ENCODE peak calls at places on chromosome 2, in ten cellular contexts. L is GM12865; G is cardiac fibroblast; R is HFF-Myc; W is GM03348; V is stimulated activated naive CD8-positive, alpha-beta T cell treated with anti-CD3 and anti-CD28 coated beads, Interleukin-15, Interleukin-2, amounts not matched to agents 100 U/mL and 50 U/mL, for 24 hours; Y is left colon; Z is endodermal cell; S is activated T-cell treated with anti-CD3 and anti-CD28 coated beads for 1 hour; P is activated naive CD8-positive, alpha-beta T cell treated with anti-CD3 and anti-CD28 coated beads, Interleukin-2, amount 50 U/mL, for 16 hours. T is an unnamed sample.

GRCh38 chr2:85635636-85636035 is 19.6 kb downstream of the USP39 start:
- DNase-seq in Y (no peak), W (no peak), P (no peak), V (no peak), Z (no peak), G (no peak), R (no peak), L (no peak), S (no peak), T (no peak)

GRCh38 chr2:239953418-239954061 is 71.6 kb downstream of the NDUFA10 start:
- DNase-seq in L (no peak), R (no peak), S (no peak), W (peak; percentile 65), V (no peak), Z (no peak), Y (no peak), P (no peak), G (no peak), T (no peak)

GRCh38 chr2:70368545-70368944 is 66.7 kb upstream of the FAM136A start:
- DNase-seq in Z (no peak), V (no peak), G (no peak), L (no peak), Y (no peak), R (no peak), P (no peak), W (no peak), S (no peak), T (no peak)

GRCh38 chr2:71545572-71546274 is 92.4 kb downstream of the DYSF start:
- DNase-seq in Y (peak; percentile 52), L (peak; percentile 66), S (peak; percentile 14), V (peak; percentile 51), Z (peak; percentile 90), P (peak; percentile 16), R (peak; percentile 56), W (peak; percentile 82), G (peak; percentile 74), T (peak; percentile 87)

GRCh38 chr2:111165084-111165483 is 44.4 kb downstream of the BCL2L11 start:
- DNase-seq in L (no peak), Y (no peak), G (peak; percentile 52), P (no peak), W (no peak), S (no peak), V (no peak), Z (no peak), R (no peak), T (no peak)

GRCh38 chr2:115075800-115076199 is 633.4 kb downstream of the DPP10 start:
- DNase-seq in Z (no peak), G (no peak), Y (no peak), P (no peak), S (no peak), V (no peak), R (no peak), W (no peak), L (no peak), T (no peak)

GRCh38 chr2:219460424-219460926 is 25.8 kb downstream of the SPEG start:
- DNase-seq in P (no peak), Z (peak; percentile 92), L (no peak), Y (peak; percentile 20), S (no peak), W (peak; percentile 64), R (no peak), G (peak; percentile 43), V (no peak), T (peak; percentile 74)

GRCh38 chr2:110869472-110870446 is 137.4 kb downstream of the ACOXL start:
- DNase-seq in G (peak; percentile 37), P (no peak), Z (peak; percentile 67), Y (no peak), R (peak; percentile 7), V (no peak), S (no peak), W (no peak), L (no peak), T (no peak)

GRCh38 chr2:186486651-186487647 is 889 bp downstream of the ZC3H15 start:
- DNase-seq in Z (no peak), L (peak; percentile 21), P (no peak), V (no peak), R (no peak), Y (no peak), G (peak; percentile 51), W (no peak), S (no peak), T (no peak)

GRCh38 chr2:84888401-84889276 is 7.8 kb upstream of the TRABD2A start:
- DNase-seq in G (peak; percentile 73), W (peak; percentile 42), Z (peak; percentile 37), V (peak; percentile 53), S (peak; percentile 30), Y (no peak), R (no peak), P (no peak), L (peak; percentile 83), T (no peak)

GRCh38 chr2:198883604-198884003 is 574.1 kb downstream of the SATB2 start:
- DNase-seq in W (peak; percentile 24), Z (no peak), G (peak; percentile 16), L (no peak), R (no peak), V (no peak), Y (no peak), S (no peak), P (no peak), T (no peak)

GRCh38 chr2:9984217-9984739 is 32.8 kb downstream of the GRHL1 start:
- DNase-seq in G (peak; percentile 72), W (peak; percentile 50), S (peak; percentile 6), R (no peak), Y (no peak), V (peak; percentile 18), P (no peak), Z (no peak), L (peak; percentile 59), T (peak; percentile 78)

GRCh38 chr2:189116059-189116458 is 63.5 kb downstream of the COL5A2 start:
- DNase-seq in Z (no peak), L (no peak), S (no peak), V (peak; percentile 11), W (no peak), G (no peak), P (no peak), Y (no peak), R (no peak), T (peak; percentile 5)

GRCh38 chr2:150689600-150689999 is 202.1 kb upstream of the RND3 start:
- DNase-seq in P (no peak), Z (no peak), W (peak; percentile 30), S (no peak), L (no peak), G (peak; percentile 65), Y (no peak), V (no peak), R (no peak), T (no peak)

GRCh38 chr2:37318401-37318800 is 6.2 kb downstream of the PRKD3 start:
- DNase-seq in P (no peak), G (peak; percentile 57), R (no peak), S (no peak), Z (no peak), Y (no peak), L (peak; percentile 70), V (no peak), W (peak; percentile 48), T (no peak)

GRCh38 chr2:70190086-70190412 is 770 bp downstream of the C2orf42 start:
- DNase-seq in V (peak; percentile 46), Z (peak; percentile 65), L (peak; percentile 68), Y (peak; percentile 18), R (no peak), S (peak; percentile 17), P (peak; percentile 9), W (peak; percentile 33), G (no peak), T (peak; percentile 45)

GRCh38 chr2:27496357-27497287 is at the start of gene GCKR:
- DNase-seq in G (peak; percentile 53), L (no peak), Z (no peak), Y (no peak), V (no peak), W (peak; percentile 29), S (no peak), P (no peak), R (no peak), T (no peak)

GRCh38 chr2:60527762-60528161 is 25.7 kb downstream of the BCL11A start:
- DNase-seq in R (no peak), P (no peak), G (no peak), Y (no peak), Z (no peak), S (no peak), L (no peak), V (no peak), W (no peak), T (no peak)

GRCh38 chr2:216478151-216478550 is 20.5 kb upstream of the RPL37A start:
- DNase-seq in P (no peak), Z (peak; percentile 62), G (peak; percentile 91), S (no peak), R (no peak), L (no peak), W (peak; percentile 64), Y (no peak), V (peak; percentile 42), T (no peak)

GRCh38 chr2:26438526-26438925 is 36.8 kb downstream of the DRC1 start:
- DNase-seq in Z (no peak), P (no peak), W (peak; percentile 76), R (peak; percentile 2), Y (no peak), L (no peak), S (no peak), V (no peak), G (peak; percentile 68), T (peak; percentile 13)

GRCh38 chr2:7026740-7027139 is 109.5 kb downstream of the RNF144A start:
- DNase-seq in P (no peak), G (no peak), R (no peak), V (no peak), Z (no peak), W (no peak), Y (no peak), S (no peak), L (no peak), T (no peak)

GRCh38 chr2:232418466-232419244 is 12.0 kb downstream of the ALPG start:
- DNase-seq in L (no peak), W (peak; percentile 48), S (no peak), V (peak; percentile 48), Y (peak; percentile 51), P (no peak), Z (peak; percentile 77), G (peak; percentile 10), R (no peak), T (peak; percentile 70)